ENCODE peak calls at places on chromosomes 16 and 17, in ten cellular contexts. C is progenitor cell of endocrine pancreas; Y is BJ; W is CD8-positive, alpha-beta T cell; V is esophagus squamous epithelium; J is testis; D is neural crest cell; X is natural killer cell; T is RWPE1; N is A549. M is an unnamed sample.

GRCh38 chr17:68431661-68432071 is 25.6 kb downstream of the WIPI1 start:
- DNase-seq in V (no peak), T (peak), D (peak), C (no peak), W (peak), X (no peak), N (peak), Y (no peak), J (no peak), M (no peak)

GRCh38 chr17:62627904-62628603 is 584 bp downstream of the MRC2 start:
- DNase-seq in X (no peak), J (peak), T (peak), Y (no peak), W (peak), N (peak), C (no peak), V (no peak), D (no peak), M (peak)

GRCh38 chr16:24609740-24610420 is 70.5 kb downstream of the RBBP6 start:
- DNase-seq in Y (no peak), D (peak), N (no peak), J (peak), V (no peak), W (no peak), X (no peak), T (no peak), C (peak), M (peak)

GRCh38 chr17:3602499-3602898 is 6.7 kb downstream of the TRPV1 start:
- DNase-seq in J (peak), Y (no peak), C (no peak), X (no peak), D (no peak), V (no peak), W (no peak), N (peak), T (no peak), M (no peak)

GRCh38 chr16:53509906-53510703 is 7.1 kb upstream of the AKTIP start:
- DNase-seq in W (peak), J (peak), X (peak), T (peak), Y (no peak), V (no peak), C (peak), N (peak), D (peak), M (no peak)

GRCh38 chr16:27109666-27110523 is 43.2 kb downstream of the C16orf82 start:
- DNase-seq in J (peak), D (peak), C (peak), V (no peak), X (peak), T (peak), N (peak), W (peak), Y (peak), M (peak)

GRCh38 chr17:42392664-42393415 is 4.6 kb upstream of the STAT3 start:
- DNase-seq in D (no peak), C (no peak), W (no peak), N (no peak), V (no peak), J (no peak), X (no peak), T (no peak), Y (no peak), M (no peak)

GRCh38 chr16:83779881-83780280 is 27.9 kb upstream of the HSBP1 start:
- DNase-seq in T (no peak), J (no peak), W (no peak), V (no peak), N (no peak), Y (no peak), C (no peak), X (no peak), D (no peak), M (no peak)

GRCh38 chr16:58414938-58415451 is 22.7 kb downstream of the GINS3 start:
- DNase-seq in C (no peak), D (no peak), V (no peak), W (no peak), N (no peak), Y (no peak), T (no peak), J (no peak), X (no peak), M (no peak)

GRCh38 chr17:78737332-78737731 is 44.7 kb downstream of the CYTH1 start:
- DNase-seq in N (peak), T (peak), Y (peak), V (no peak), C (no peak), D (no peak), J (no peak), W (no peak), X (no peak), M (no peak)

GRCh38 chr16:86479419-86479818 is 30.9 kb upstream of the FOXF1 start:
- DNase-seq in T (no peak), Y (peak), J (no peak), V (no peak), C (no peak), X (no peak), W (no peak), N (no peak), D (no peak), M (no peak)

GRCh38 chr17:7838291-7839075 is 4.5 kb downstream of the KDM6B start:
- DNase-seq in X (peak), V (no peak), D (peak), J (peak), Y (no peak), W (peak), N (peak), C (no peak), T (no peak), M (no peak)

GRCh38 chr16:24758986-24759385 is 29.5 kb downstream of the TNRC6A start:
- DNase-seq in D (no peak), W (no peak), C (no peak), J (no peak), X (no peak), Y (no peak), N (no peak), T (no peak), V (no peak), M (no peak)

GRCh38 chr16:23182675-23183485 is at the start of gene SCNN1G:
- DNase-seq in C (peak), T (peak), W (peak), D (peak), N (no peak), X (no peak), V (no peak), Y (no peak), J (no peak), M (no peak)

GRCh38 chr16:24539850-24540484 is 601 bp downstream of the RBBP6 start:
- DNase-seq in D (peak), N (peak), J (peak), V (no peak), T (peak), Y (no peak), C (no peak), W (peak), X (peak), M (peak)

GRCh38 chr17:1648582-1649115 is 1.0 kb downstream of the RILP start:
- DNase-seq in T (peak), C (peak), X (peak), W (peak), J (peak), N (peak), V (no peak), D (peak), Y (peak), M (peak)

GRCh38 chr17:49514374-49514738 is 19.3 kb downstream of the NGFR start:
- DNase-seq in C (no peak), N (no peak), T (no peak), Y (no peak), W (no peak), X (no peak), V (no peak), D (no peak), J (no peak), M (no peak)

GRCh38 chr17:68489919-68490318 is 22.3 kb upstream of the PRKAR1A start:
- DNase-seq in D (no peak), N (no peak), J (no peak), C (no peak), T (no peak), V (no peak), X (no peak), Y (no peak), W (no peak), M (no peak)

GRCh38 chr16:57759541-57760356 is 24.2 kb downstream of the KATNB1 start:
- DNase-seq in Y (no peak), X (no peak), V (no peak), J (no peak), T (peak), C (no peak), N (no peak), W (no peak), D (no peak), M (peak)

GRCh38 chr17:29614345-29615047 is 8.2 kb downstream of the CORO6 start:
- DNase-seq in C (no peak), V (no peak), T (no peak), D (no peak), Y (no peak), J (no peak), N (no peak), W (no peak), X (no peak), M (no peak)

GRCh38 chr16:89409161-89409711 is 81.1 kb downstream of the ANKRD11 start:
- DNase-seq in V (no peak), J (no peak), N (no peak), Y (no peak), X (peak), W (peak), C (no peak), T (peak), D (no peak), M (no peak)

GRCh38 chr16:48948911-48949310 is 332.7 kb downstream of the CBLN1 start:
- DNase-seq in D (no peak), Y (no peak), V (no peak), T (no peak), C (no peak), X (no peak), W (no peak), N (no peak), J (no peak), M (no peak)

GRCh38 chr17:66398617-66399016 is 96.2 kb downstream of the PRKCA start:
- DNase-seq in D (no peak), J (no peak), W (no peak), T (no peak), C (no peak), V (no peak), X (no peak), Y (no peak), N (no peak), M (no peak)

GRCh38 chr17:21119945-21120249 is 6.9 kb upstream of the DHRS7B start:
- DNase-seq in V (no peak), Y (no peak), C (no peak), X (no peak), N (no peak), T (no peak), J (no peak), D (no peak), W (no peak), M (no peak)

GRCh38 chr17:62163847-62164246 is 98.8 kb upstream of the MED13 start:
- DNase-seq in T (no peak), N (no peak), C (no peak), W (no peak), J (no peak), Y (no peak), V (no peak), X (no peak), D (no peak), M (no peak)

GRCh38 chr17:36657763-36658490 is 56.5 kb downstream of the MRM1 start:
- DNase-seq in T (no peak), J (peak), Y (no peak), N (peak), D (peak), X (no peak), C (peak), V (no peak), W (peak), M (no peak)

GRCh38 chr17:42050360-42051012 is at the start of gene C17orf113:
- DNase-seq in Y (no peak), C (peak), T (peak), N (peak), J (peak), D (peak), W (peak), V (no peak), X (peak), M (peak)

GRCh38 chr17:77247048-77247541 is 106.3 kb downstream of the SEC14L1 start:
- DNase-seq in Y (no peak), X (peak), V (no peak), C (peak), J (peak), T (peak), N (peak), W (peak), D (peak), M (peak)

GRCh38 chr17:49494937-49495841 is at the start of gene NGFR:
- DNase-seq in C (no peak), T (peak), N (no peak), W (peak), D (peak), X (peak), Y (no peak), V (no peak), J (peak), M (no peak)

GRCh38 chr16:29662729-29663019 is 373 bp upstream of the SPN start:
- DNase-seq in D (no peak), C (no peak), Y (no peak), X (peak), V (no peak), T (no peak), W (peak), J (no peak), N (no peak), M (no peak)

GRCh38 chr16:84982434-84982833 is 28.9 kb downstream of the ZDHHC7 start:
- DNase-seq in X (no peak), C (no peak), N (no peak), D (no peak), W (no peak), V (no peak), J (peak), Y (no peak), T (no peak), M (no peak)

GRCh38 chr16:14248791-14249190 is 177.7 kb downstream of the MRTFB start:
- DNase-seq in T (no peak), J (no peak), N (no peak), W (no peak), Y (no peak), V (no peak), C (no peak), X (no peak), D (no peak), M (no peak)

GRCh38 chr17:47929218-47930000 is 12.0 kb upstream of the PNPO start:
- DNase-seq in X (no peak), N (no peak), V (no peak), C (no peak), J (peak), T (no peak), Y (no peak), D (no peak), W (no peak), M (no peak)

GRCh38 chr16:2148714-2149629 is 547 bp downstream of the RAB26 start:
- DNase-seq in C (no peak), N (peak), W (no peak), J (no peak), Y (no peak), D (no peak), V (no peak), T (no peak), X (no peak), M (no peak)

GRCh38 chr17:3712811-3713463 is 10.8 kb upstream of the HASPIN start:
- DNase-seq in T (no peak), J (no peak), N (no peak), V (no peak), Y (no peak), C (no peak), W (no peak), D (no peak), X (no peak), M (no peak)

GRCh38 chr17:77141846-77142449 is 1.2 kb downstream of the SEC14L1 start:
- DNase-seq in X (no peak), D (no peak), Y (no peak), J (no peak), C (no peak), T (peak), N (no peak), V (no peak), W (no peak), M (no peak)

GRCh38 chr16:57023541-57024249 is 34.3 kb downstream of the NLRC5 start:
- DNase-seq in J (no peak), X (no peak), C (no peak), N (no peak), V (no peak), T (no peak), D (no peak), W (peak), Y (no peak), M (no peak)

DNA sequence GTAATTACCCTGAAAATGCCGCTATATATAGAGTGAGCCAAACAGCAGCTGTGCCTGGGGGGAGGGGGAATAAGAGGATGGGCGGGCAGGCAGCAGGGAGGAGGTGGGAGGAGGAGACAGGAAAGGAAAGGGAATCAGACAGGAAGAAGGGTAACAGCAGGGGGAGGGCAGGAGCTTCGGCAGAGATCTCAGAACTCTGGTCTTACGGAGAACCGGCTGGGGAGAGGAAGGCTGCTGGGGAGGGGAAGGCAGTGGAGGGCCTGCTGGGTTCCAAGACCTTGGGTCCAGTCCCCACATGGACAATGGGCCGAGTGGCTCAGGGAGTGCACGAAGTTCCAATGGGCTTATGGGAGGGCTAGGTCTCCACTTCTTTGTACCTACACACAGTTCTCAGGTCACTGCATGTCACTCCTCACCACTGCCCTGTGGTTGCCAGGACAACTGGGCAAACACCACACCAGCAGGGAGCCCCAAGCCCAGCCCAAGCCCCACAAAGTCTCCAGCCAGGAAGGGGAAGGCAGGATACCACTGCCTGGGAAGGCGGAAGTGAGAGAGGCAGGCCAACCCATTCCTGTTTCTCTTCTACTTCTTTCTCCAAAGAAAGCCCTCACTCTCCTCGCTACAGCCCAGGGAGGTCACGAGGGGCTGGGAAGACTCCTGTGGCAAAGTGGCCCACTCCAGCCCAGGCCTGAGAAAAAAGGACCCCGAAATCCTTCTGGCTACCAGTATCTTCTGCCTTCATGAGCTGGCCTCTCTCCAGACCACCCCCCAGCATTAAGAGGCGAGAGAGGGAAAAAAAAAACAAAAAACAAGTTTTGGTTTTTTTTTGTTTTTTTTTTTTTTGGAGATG is 25.3 kb downstream of the G6PC3 start:
- DNase-seq in C (peak), J (peak), D (peak), V (no peak), W (no peak), N (peak), T (peak), Y (peak), X (no peak), M (peak)
- TF ChIP-seq CTCF in C (no peak), J (no peak), D (no peak), V (peak), W (no peak), N (no peak), T (no peak), Y (peak), X (no peak), M (no peak)

DNA sequence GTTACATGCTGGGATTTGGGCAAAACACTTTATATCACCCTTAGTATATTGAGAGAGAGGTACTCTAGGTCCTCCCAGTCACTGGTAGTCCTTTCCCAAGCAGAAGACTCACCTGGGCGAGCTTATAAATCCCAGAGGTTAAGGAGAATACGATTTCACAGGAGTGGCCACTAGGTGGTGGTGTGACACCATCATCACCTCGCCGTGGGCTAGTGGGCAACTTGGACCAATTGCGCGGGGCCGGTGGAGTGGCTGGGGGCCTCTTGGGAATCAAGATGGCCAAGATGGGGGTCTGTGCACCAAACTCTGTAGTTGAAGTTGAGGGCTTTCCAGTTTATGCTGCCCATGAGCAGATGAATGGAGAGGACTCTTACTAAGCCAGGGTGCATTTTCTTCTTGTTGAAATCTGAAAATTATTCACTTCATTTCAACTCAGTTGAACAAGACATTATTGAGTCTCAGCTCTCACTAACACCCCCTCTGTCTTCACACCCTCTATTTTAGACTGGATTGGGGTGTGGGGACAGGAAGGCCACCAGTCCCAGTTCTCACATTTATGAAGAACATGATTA is 38.2 kb upstream of the PIRT start:
- DNase-seq in J (peak), T (peak), W (peak), Y (no peak), V (no peak), N (peak), C (peak), X (no peak), D (peak), M (peak)
- TF ChIP-seq CTCF in J (peak), T (peak), W (peak), Y (peak), V (peak), N (peak), C (peak), X (peak), D (peak), M (peak)

GRCh38 chr17:151004-151403 is 13.6 kb downstream of the SCGB1C2 start:
- DNase-seq in V (no peak), N (no peak), X (no peak), D (no peak), T (no peak), W (no peak), J (no peak), C (no peak), Y (no peak), M (no peak)

GRCh38 chr17:147796-148740 is 10.7 kb downstream of the SCGB1C2 start:
- DNase-seq in T (no peak), X (peak), Y (no peak), W (no peak), D (no peak), J (peak), C (peak), N (no peak), V (no peak), M (peak)

GRCh38 chr17:148757-149156 is 11.4 kb downstream of the SCGB1C2 start:
- DNase-seq in X (peak), V (no peak), D (no peak), T (no peak), C (peak), Y (no peak), W (peak), N (no peak), J (no peak), M (no peak)

GRCh38 chr17:149897-150575 is 12.7 kb downstream of the SCGB1C2 start:
- DNase-seq in J (no peak), W (no peak), D (no peak), C (no peak), Y (no peak), T (no peak), V (no peak), N (no peak), X (peak), M (peak)

GRCh38 chr17:149231-149630 is 11.9 kb downstream of the SCGB1C2 start:
- DNase-seq in V (no peak), W (no peak), C (peak), T (no peak), J (no peak), X (no peak), Y (no peak), D (no peak), N (no peak), M (peak)
- TF ChIP-seq CTCF in V (no peak), W (no peak), C (no peak), T (no peak), J (no peak), X (no peak), Y (no peak), D (no peak), N (no peak), M (no peak)

DNA sequence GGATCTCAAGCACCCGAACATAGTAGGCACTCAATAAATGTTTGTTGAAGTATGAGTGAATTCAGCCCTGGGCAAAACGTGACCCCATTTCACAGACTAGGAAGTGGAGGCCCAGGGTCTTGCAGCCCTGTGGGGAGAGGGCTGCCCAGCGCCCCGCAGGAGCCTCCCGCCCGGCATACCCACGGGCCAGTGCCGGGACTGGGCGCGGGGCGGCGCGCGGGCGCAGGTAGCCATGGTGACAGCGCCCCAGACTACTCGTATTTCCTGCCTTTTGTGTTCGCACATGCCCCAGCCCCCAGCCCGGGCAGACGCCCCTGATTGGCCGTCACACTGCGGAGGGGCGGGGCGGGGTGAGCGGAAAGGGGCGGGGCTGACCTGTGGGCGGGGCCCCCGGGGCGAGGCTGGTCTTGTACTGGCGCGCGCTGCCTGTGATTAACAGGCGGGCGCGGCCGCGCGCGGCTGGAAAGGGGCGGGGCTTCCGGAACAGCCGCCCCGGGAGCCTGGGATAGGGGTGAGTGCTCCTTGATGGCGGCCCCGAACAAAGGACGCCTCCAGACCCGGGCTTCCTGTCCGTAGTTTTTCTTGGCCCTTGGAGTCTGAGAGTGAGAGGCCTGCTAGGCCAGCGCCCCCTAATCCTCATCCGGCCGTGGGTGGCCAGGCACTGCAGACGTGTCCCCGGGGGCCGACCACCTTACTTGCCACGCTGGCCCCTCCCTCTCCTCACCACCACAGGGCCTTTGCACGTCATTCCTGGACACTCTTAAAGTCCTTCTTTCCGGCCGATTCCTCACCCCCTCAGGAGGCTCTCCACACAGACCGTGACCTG is 71.0 kb downstream of the RAI1 start:
- DNase-seq in N (peak), J (peak), V (peak), X (peak), Y (peak), D (peak), C (peak), W (peak), T (peak), M (peak)
- TF ChIP-seq CTCF in N (peak), J (peak), V (peak), X (peak), Y (peak), D (peak), C (peak), W (no peak), T (no peak), M (no peak)

M was measured in mesothelial cell of epicardium.